ENCODE peak calls at places on chromosomes 13 and 19, in six cellular contexts. E, N, I, T, W and M are unnamed samples.

GRCh38 chr13:52345048-52345447 is 60.9 kb downstream of the THSD1 start:
- DNase-seq in E (no peak), N (no peak), I (no peak), T (no peak), W (no peak), M (no peak)

GRCh38 chr19:34276614-34277013 is 22.3 kb downstream of the GARRE1 start:
- DNase-seq in E (no peak), N (no peak), I (no peak), T (no peak), W (no peak), M (no peak)

GRCh38 chr13:23323946-23324709 is 109.4 kb downstream of the SACS start:
- DNase-seq in E (no peak), N (no peak), I (no peak), T (no peak), W (no peak), M (no peak)

GRCh38 chr13:60590775-60591174 is 193.8 kb downstream of the TDRD3 start:
- DNase-seq in E (no peak), N (no peak), I (no peak), T (no peak), W (peak; percentile 33), M (no peak)

GRCh38 chr19:13906525-13906904 is 514 bp downstream of the CC2D1A start:
- DNase-seq in E (no peak), N (no peak), I (no peak), T (no peak), W (no peak), M (no peak)

GRCh38 chr19:50303558-50303957 is 25.6 kb downstream of the KCNC3 start:
- DNase-seq in E (no peak), N (no peak), I (no peak), T (no peak), W (no peak), M (no peak)

GRCh38 chr13:73189365-73189764 is 130.6 kb downstream of the KLF5 start:
- DNase-seq in E (no peak), N (no peak), I (no peak), T (no peak), W (no peak), M (no peak)

GRCh38 chr19:54875506-54875905 is 1.5 kb downstream of the FCAR start:
- DNase-seq in E (no peak), N (no peak), I (no peak), T (no peak), W (no peak), M (no peak)